ENCODE peak calls at places on chromosomes 1 and 21, in ten cellular contexts. Q is mesothelial cell of epicardium, I is Panc1, V is prostate gland, F is AG10803, Y is GM10248, M is OCI-LY7, S is sigmoid colon, O is GM20000, Z is body of pancreas. G is an unnamed sample.
A peak's percentile ranks its signal among the peaks of the same experiment; 100 is the strongest.

GRCh38 chr1:245261786-245262185 is 107.0 kb downstream of the KIF26B start:
- DNase-seq in M (no peak), S (no peak), Y (no peak), Q (no peak), I (no peak), O (no peak), Z (no peak), V (no peak), F (no peak), G (no peak)

GRCh38 chr21:42578034-42578433 is 64.4 kb downstream of the SLC37A1 start:
- DNase-seq in Q (no peak), Y (no peak), F (no peak), V (no peak), M (no peak), I (no peak), S (peak; percentile 36), Z (peak; percentile 4), O (no peak), G (no peak)

GRCh38 chr1:157539568-157539967 is 12.7 kb downstream of the FCRL5 start:
- DNase-seq in Z (no peak), Y (no peak), S (no peak), V (no peak), M (no peak), Q (no peak), I (no peak), F (no peak), O (no peak), G (no peak)

GRCh38 chr1:57312869-57313268 is 111.0 kb downstream of the DAB1 start:
- DNase-seq in V (no peak), O (no peak), Q (no peak), Y (no peak), S (no peak), F (no peak), M (no peak), Z (no peak), I (no peak), G (no peak)

GRCh38 chr1:221715321-221716169 is 26.3 kb downstream of the DUSP10 start:
- DNase-seq in O (no peak), Q (no peak), Z (peak; percentile 48), V (peak; percentile 48), I (no peak), S (no peak), Y (no peak), M (no peak), F (no peak), G (no peak)

GRCh38 chr1:117678246-117678977 is 72.6 kb downstream of the TENT5C start:
- DNase-seq in I (no peak), Y (no peak), V (no peak), M (no peak), S (no peak), Z (no peak), F (no peak), Q (no peak), O (no peak), G (no peak)

GRCh38 chr1:3553166-3553939 is 58.0 kb downstream of the MEGF6 start:
- DNase-seq in Y (no peak), Q (no peak), F (peak; percentile 65), I (no peak), V (peak; percentile 87), O (no peak), Z (no peak), M (no peak), S (no peak), G (no peak)

GRCh38 chr1:15141933-15142647 is 11.5 kb upstream of the TMEM51 start:
- DNase-seq in I (no peak), Q (no peak), Y (no peak), O (no peak), F (peak; percentile 72), Z (peak; percentile 96), V (peak; percentile 37), M (no peak), S (no peak), G (no peak)

GRCh38 chr1:56819393-56819899 is at the start of gene FYB2:
- DNase-seq in O (no peak), Q (no peak), F (no peak), I (no peak), V (peak; percentile 41), S (no peak), Y (no peak), Z (peak; percentile 33), M (no peak), G (no peak)

GRCh38 chr1:16387201-16388185 is 20.5 kb downstream of the SZRD1 start:
- DNase-seq in M (no peak), I (no peak), S (no peak), Y (peak; percentile 48), Z (no peak), Q (no peak), F (peak; percentile 23), O (peak; percentile 31), V (no peak), G (no peak)

GRCh38 chr1:187413770-187414169 is 585.0 kb downstream of the PLA2G4A start:
- DNase-seq in Y (no peak), I (peak; percentile 13), F (no peak), Q (no peak), O (no peak), S (no peak), M (no peak), V (no peak), Z (no peak), G (no peak)
- TF ChIP-seq CTCF in Y (no peak), I (no peak), F (no peak), Q (no peak), O (no peak), S (peak; percentile 18), M (peak; percentile 11), V (peak; percentile 28), Z (peak; percentile 16), G (peak; percentile 76)

GRCh38 chr1:12407050-12407961 is 177.5 kb downstream of the VPS13D start:
- DNase-seq in O (peak; percentile 18), M (no peak), Q (no peak), I (peak; percentile 50), F (peak; percentile 80), Z (peak; percentile 22), V (peak; percentile 71), S (no peak), Y (peak; percentile 21), G (no peak)
- TF ChIP-seq CTCF in O (no peak), M (peak; percentile 33), Q (no peak), I (peak; percentile 44), F (peak; percentile 61), Z (peak; percentile 28), V (peak; percentile 58), S (peak; percentile 33), Y (peak; percentile 6), G (peak; percentile 79)

GRCh38 chr1:74717626-74718025 is 15.2 kb downstream of the CRYZ start:
- DNase-seq in V (no peak), Q (no peak), M (no peak), I (no peak), O (no peak), F (no peak), S (no peak), Y (no peak), Z (no peak), G (no peak)

GRCh38 chr1:74713849-74714248 is 19.0 kb downstream of the CRYZ start:
- DNase-seq in V (no peak), Z (no peak), Q (no peak), O (no peak), F (no peak), S (no peak), I (no peak), M (no peak), Y (no peak), G (no peak)

GRCh38 chr1:74715806-74716205 is 17.0 kb downstream of the CRYZ start:
- DNase-seq in Y (no peak), Z (no peak), V (no peak), O (no peak), Q (no peak), S (no peak), M (no peak), I (no peak), F (no peak), G (no peak)

GRCh38 chr1:74714429-74715362 is 18.2 kb downstream of the CRYZ start:
- DNase-seq in Z (no peak), O (peak; percentile 29), I (no peak), V (no peak), S (no peak), F (peak; percentile 56), Y (peak; percentile 22), M (no peak), Q (no peak), G (no peak)

DNA sequence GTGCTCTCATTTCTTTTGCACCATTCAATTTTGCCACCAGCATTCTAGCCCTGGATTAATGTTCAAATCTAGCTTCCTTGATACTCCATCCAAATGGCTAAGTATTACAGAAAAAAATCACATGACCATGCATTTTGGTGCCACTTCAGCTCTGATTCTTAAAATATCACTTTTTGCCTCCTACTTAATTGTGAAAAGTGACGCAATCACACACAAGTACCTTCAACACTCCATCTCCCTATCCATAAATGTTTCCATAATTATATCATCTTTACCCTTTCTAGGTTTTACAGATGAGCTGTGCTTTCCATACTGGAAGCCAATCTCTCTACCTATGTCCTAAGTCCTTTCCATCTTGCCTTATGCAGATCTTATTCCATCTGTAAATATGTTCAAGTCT is 16.0 kb downstream of the CRYZ start:
- DNase-seq in V (no peak), S (no peak), M (no peak), O (no peak), Y (no peak), F (no peak), Q (no peak), I (no peak), Z (no peak), G (no peak)
- TF ChIP-seq CTCF in V (no peak), S (no peak), M (no peak), O (no peak), Y (no peak), F (no peak), Q (no peak), I (no peak), Z (no peak), G (no peak)

GRCh38 chr21:44617071-44617501 is 5.2 kb downstream of the KRTAP10-8 start:
- DNase-seq in M (no peak), Z (no peak), I (no peak), Q (no peak), F (no peak), S (peak; percentile 55), Y (no peak), O (no peak), V (no peak), G (peak; percentile 75)

GRCh38 chr21:44616591-44616926 is 4.7 kb downstream of the KRTAP10-8 start:
- DNase-seq in S (no peak), O (no peak), M (no peak), Q (no peak), Y (no peak), I (no peak), F (no peak), Z (no peak), V (no peak), G (no peak)

GRCh38 chr21:44619886-44620285 is 7.0 kb upstream of the KRTAP10-9 start:
- DNase-seq in I (no peak), Z (no peak), S (no peak), Y (no peak), Q (no peak), M (no peak), F (no peak), O (no peak), V (no peak), G (no peak)

GRCh38 chr21:44618909-44619308 is 7.0 kb downstream of the KRTAP10-8 start:
- DNase-seq in Z (no peak), S (no peak), M (peak; percentile 36), Q (no peak), Y (no peak), I (no peak), O (no peak), V (no peak), F (no peak), G (no peak)

DNA sequence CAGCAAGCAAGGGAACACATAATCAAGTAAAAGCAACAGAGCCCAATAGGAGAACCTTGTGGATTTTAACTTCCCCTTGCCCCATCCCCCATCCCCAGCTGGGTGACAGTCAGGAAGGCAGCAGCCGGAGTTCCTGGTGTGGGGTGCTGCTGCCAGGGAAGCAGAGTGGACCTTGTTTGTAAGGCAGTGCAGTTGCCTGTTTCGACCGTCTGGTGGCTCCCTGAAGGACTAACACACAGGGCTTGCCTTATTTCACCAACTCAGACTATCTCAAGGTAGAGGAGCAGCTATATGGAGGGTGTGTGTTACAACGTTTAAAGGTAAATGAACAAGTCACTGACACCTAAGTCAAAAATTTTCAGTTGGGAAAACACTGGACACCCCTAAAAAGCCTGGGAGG is 6.6 kb downstream of the KRTAP10-8 start:
- DNase-seq in I (no peak), O (no peak), S (peak; percentile 66), F (peak; percentile 15), Y (no peak), Q (no peak), V (no peak), Z (no peak), M (peak; percentile 5), G (no peak)
- TF ChIP-seq CTCF in I (peak; percentile 17), O (peak; percentile 3), S (no peak), F (peak; percentile 22), Y (no peak), Q (no peak), V (no peak), Z (no peak), M (no peak), G (peak; percentile 54)